ENCODE peak calls at places on chromosomes 7 and 10, in nine cellular contexts. R is body of pancreas, W is spleen, G is heart left ventricle, D is left ventricle myocardium inferior, T is hepatocyte, V is mammary epithelial cell, M is upper lobe of right lung, I is A549. Z is an unnamed sample.
A peak's percentile ranks its signal among the peaks of the same experiment; 100 is the strongest.

GRCh38 chr10:79098061-79098460 is 29.3 kb downstream of the ZMIZ1 start:
- DNase-seq in R (no peak), W (peak; percentile 71), G (no peak), D (no peak), T (no peak), V (no peak), M (no peak), I (no peak), Z (no peak)

GRCh38 chr7:73879977-73880681 is 19.2 kb downstream of the TMEM270 start:
- DNase-seq in R (no peak), W (no peak), G (peak; percentile 71), D (peak; percentile 71), T (no peak), V (no peak), M (no peak), I (peak; percentile 31), Z (no peak)

GRCh38 chr10:44975487-44976331 is 2.9 kb downstream of the DEPP1 start:
- DNase-seq in R (peak; percentile 87), W (peak; percentile 75), G (no peak), D (no peak), T (peak; percentile 87), V (peak; percentile 90), M (no peak), I (peak; percentile 21), Z (no peak)

GRCh38 chr10:84665883-84666463 is 337.6 kb downstream of the CCSER2 start:
- DNase-seq in R (peak; percentile 30), W (no peak), G (no peak), D (no peak), T (peak; percentile 23), V (peak; percentile 15), M (peak; percentile 87), I (peak; percentile 20), Z (no peak)

GRCh38 chr10:48448796-48449195 is 142.3 kb downstream of the MAPK8 start:
- DNase-seq in R (no peak), W (peak; percentile 58), G (no peak), D (no peak), T (peak; percentile 18), V (peak; percentile 47), M (no peak), I (no peak), Z (no peak)

GRCh38 chr7:68250143-68250542 is 1253.5 kb downstream of the TYW1 start:
- DNase-seq in R (no peak), W (no peak), G (no peak), D (no peak), T (no peak), V (no peak), M (no peak), I (no peak), Z (no peak)

GRCh38 chr7:109460296-109460695 is 890.6 kb downstream of the DNAJB9 start:
- DNase-seq in R (no peak), W (no peak), G (no peak), D (no peak), T (no peak), V (no peak), M (no peak), I (no peak), Z (no peak)

GRCh38 chr7:36001546-36001945 is 151.5 kb upstream of the EEPD1 start:
- DNase-seq in R (no peak), W (no peak), G (no peak), D (no peak), T (no peak), V (no peak), M (no peak), I (no peak), Z (no peak)

GRCh38 chr10:36880898-36881297 is 244.5 kb upstream of the ANKRD30A start:
- DNase-seq in R (no peak), W (no peak), G (no peak), D (no peak), T (peak; percentile 13), V (peak; percentile 15), M (no peak), I (peak; percentile 45), Z (peak; percentile 3)

GRCh38 chr10:28839600-28840007 is 162.3 kb downstream of the BAMBI start:
- DNase-seq in R (peak; percentile 17), W (no peak), G (peak; percentile 70), D (peak; percentile 17), T (peak; percentile 30), V (no peak), M (no peak), I (peak; percentile 69), Z (no peak)

GRCh38 chr7:97466999-97467398 is 264.9 kb upstream of the TAC1 start:
- DNase-seq in R (no peak), W (no peak), G (no peak), D (no peak), T (no peak), V (no peak), M (no peak), I (no peak), Z (no peak)

GRCh38 chr10:73909716-73910115 is 1.2 kb upstream of the PLAU start:
- DNase-seq in R (no peak), W (no peak), G (no peak), D (no peak), T (no peak), V (no peak), M (no peak), I (no peak), Z (no peak)

GRCh38 chr10:73910401-73910763 is 550 bp upstream of the PLAU start:
- DNase-seq in R (no peak), W (no peak), G (no peak), D (no peak), T (no peak), V (peak; percentile 61), M (no peak), I (peak; percentile 48), Z (no peak)

GRCh38 chr10:73907841-73908517 is 3.0 kb upstream of the PLAU start:
- DNase-seq in R (no peak), W (no peak), G (peak; percentile 76), D (peak; percentile 44), T (no peak), V (peak; percentile 40), M (no peak), I (peak; percentile 74), Z (no peak)

GRCh38 chr10:73910764-73911552 is at the start of gene PLAU:
- DNase-seq in R (peak; percentile 47), W (peak; percentile 92), G (peak; percentile 62), D (peak; percentile 60), T (peak; percentile 59), V (peak; percentile 73), M (peak; percentile 79), I (no peak), Z (no peak)

GRCh38 chr10:73908853-73909611 is 1.9 kb upstream of the PLAU start:
- DNase-seq in R (no peak), W (no peak), G (peak; percentile 69), D (peak; percentile 33), T (peak; percentile 68), V (peak; percentile 100), M (peak; percentile 78), I (peak; percentile 93), Z (peak; percentile 99)
- H3K27ac ChIP-seq in R (peak overlapping the region; percentile 68), W (peak overlapping the region; percentile 52), G (peak overlapping the region; percentile 90), D (peak overlapping the region; percentile 92), T (peak overlapping the region; percentile 46), V (peak overlapping the region; percentile 90), M (peak overlapping the region; percentile 72), I (peak overlapping the region; percentile 96), Z (peak overlapping the region; percentile 95)

GRCh38 chr7:45909576-45909975 is 11.5 kb downstream of the IGFBP3 start:
- DNase-seq in R (no peak), W (no peak), G (no peak), D (no peak), T (no peak), V (no peak), M (no peak), I (no peak), Z (no peak)
- H3K27ac ChIP-seq in R (no peak overlapping the region), W (no peak overlapping the region), G (no peak overlapping the region), D (no peak overlapping the region), T (no peak overlapping the region), V (no peak overlapping the region), M (no peak overlapping the region), I (no peak overlapping the region), Z (no peak overlapping the region)

GRCh38 chr7:33643497-33643896 is 261.8 kb upstream of the BMPER start:
- DNase-seq in R (no peak), W (no peak), G (no peak), D (no peak), T (no peak), V (no peak), M (no peak), I (no peak), Z (no peak)

GRCh38 chr7:33644489-33644888 is 260.9 kb upstream of the BMPER start:
- DNase-seq in R (no peak), W (no peak), G (no peak), D (no peak), T (no peak), V (no peak), M (no peak), I (no peak), Z (no peak)

GRCh38 chr7:33646166-33646565 is 259.2 kb upstream of the BMPER start:
- DNase-seq in R (no peak), W (no peak), G (no peak), D (no peak), T (no peak), V (no peak), M (no peak), I (no peak), Z (no peak)

GRCh38 chr7:33646992-33647391 is 258.3 kb upstream of the BMPER start:
- DNase-seq in R (no peak), W (no peak), G (no peak), D (no peak), T (no peak), V (no peak), M (no peak), I (no peak), Z (no peak)

GRCh38 chr7:33645096-33645495 is 260.2 kb upstream of the BMPER start:
- DNase-seq in R (no peak), W (no peak), G (no peak), D (no peak), T (no peak), V (no peak), M (no peak), I (no peak), Z (no peak)
- H3K27ac ChIP-seq in R (no peak overlapping the region), W (no peak overlapping the region), G (no peak overlapping the region), D (no peak overlapping the region), T (no peak overlapping the region), V (no peak overlapping the region), M (no peak overlapping the region), I (no peak overlapping the region), Z (no peak overlapping the region)

GRCh38 chr10:11082551-11082950 is 64.9 kb downstream of the CELF2 start:
- DNase-seq in R (no peak), W (no peak), G (no peak), D (no peak), T (no peak), V (no peak), M (no peak), I (no peak), Z (no peak)

GRCh38 chr10:11085545-11085944 is 67.9 kb downstream of the CELF2 start:
- DNase-seq in R (no peak), W (no peak), G (no peak), D (no peak), T (no peak), V (no peak), M (no peak), I (no peak), Z (no peak)

GRCh38 chr10:11086177-11086576 is 68.5 kb downstream of the CELF2 start:
- DNase-seq in R (no peak), W (no peak), G (peak; percentile 81), D (peak; percentile 63), T (peak; percentile 65), V (no peak), M (no peak), I (no peak), Z (no peak)

GRCh38 chr10:11080564-11080984 is 62.9 kb downstream of the CELF2 start:
- DNase-seq in R (no peak), W (no peak), G (no peak), D (no peak), T (no peak), V (no peak), M (no peak), I (no peak), Z (no peak)

GRCh38 chr10:11081413-11081812 is 63.7 kb downstream of the CELF2 start:
- DNase-seq in R (no peak), W (no peak), G (no peak), D (no peak), T (no peak), V (no peak), M (no peak), I (no peak), Z (no peak)
- H3K27ac ChIP-seq in R (no peak overlapping the region), W (no peak overlapping the region), G (peak overlapping the region; percentile 2), D (peak overlapping the region; percentile 64), T (no peak overlapping the region), V (no peak overlapping the region), M (no peak overlapping the region), I (no peak overlapping the region), Z (no peak overlapping the region)